ENCODE peak calls at places on chromosomes 4 and X, in four cellular contexts. S, U, P and N are unnamed samples.

GRCh38 chrX:10296581-10296980 is 139.8 kb downstream of the CLCN4 start:
- DNase-seq in S (no peak), U (peak), P (no peak), N (no peak)

GRCh38 chrX:3271485-3272186 is 74.8 kb downstream of the MXRA5 start:
- DNase-seq in S (peak), U (peak), P (no peak), N (no peak)

GRCh38 chrX:153624196-153625091 is 22.6 kb upstream of the DUSP9 start:
- DNase-seq in S (no peak), U (no peak), P (no peak), N (no peak)

GRCh38 chr4:185512516-185512915 is 22.8 kb downstream of the PDLIM3 start:
- DNase-seq in S (peak), U (peak), P (no peak), N (no peak)

GRCh38 chr4:57211131-57211530 is 100.9 kb upstream of the IGFBP7 start:
- DNase-seq in S (no peak), U (no peak), P (no peak), N (no peak)

GRCh38 chr4:56424697-56425514 is 10.5 kb downstream of the PPAT start:
- DNase-seq in S (peak), U (peak), P (no peak), N (no peak)

GRCh38 chr4:121736735-121737351 is 28.1 kb downstream of the SMIM43 start:
- DNase-seq in S (peak), U (peak), P (no peak), N (peak)

GRCh38 chr4:6746721-6747689 is 31.0 kb downstream of the BLOC1S4 start:
- DNase-seq in S (no peak), U (no peak), P (no peak), N (no peak)

GRCh38 chr4:151862766-151863165 is 102.0 kb upstream of the GATB start:
- DNase-seq in S (no peak), U (no peak), P (no peak), N (no peak)

GRCh38 chrX:133749370-133749769 is 236.0 kb downstream of the GPC3 start:
- DNase-seq in S (no peak), U (no peak), P (no peak), N (no peak)

GRCh38 chr4:48342559-48342878 is 1.2 kb downstream of the SLAIN2 start:
- DNase-seq in S (peak), U (no peak), P (no peak), N (peak)